ENCODE peak calls at places on chromosomes 4 and X, in six cellular contexts. I, K, F, Q, U and M are unnamed samples.

GRCh38 chr4:175970072-175970471 is 95.6 kb upstream of the WDR17 start:
- DNase-seq in K (no peak), I (no peak), Q (no peak), U (no peak), F (no peak), M (no peak)

GRCh38 chr4:138816883-138817282 is 198.7 kb upstream of the NOCT start:
- DNase-seq in K (no peak), I (no peak), Q (no peak), F (no peak), U (peak), M (no peak)

GRCh38 chr4:20084488-20084887 is 167.2 kb upstream of the SLIT2 start:
- DNase-seq in U (no peak), Q (no peak), K (no peak), F (no peak), I (no peak), M (no peak)

GRCh38 chr4:103400405-103400804 is 202.3 kb upstream of the CENPE start:
- DNase-seq in I (no peak), Q (no peak), U (no peak), K (no peak), F (no peak), M (no peak)

GRCh38 chr4:162061214-162061613 is 102.6 kb downstream of the FSTL5 start:
- DNase-seq in F (no peak), K (no peak), I (no peak), U (peak), Q (peak), M (no peak)

GRCh38 chr4:109298279-109299010 is 4.0 kb downstream of the COL25A1 start:
- DNase-seq in I (no peak), F (no peak), U (no peak), K (no peak), Q (no peak), M (no peak)

GRCh38 chr4:30950737-30951136 is 230.6 kb downstream of the PCDH7 start:
- DNase-seq in F (no peak), U (no peak), K (no peak), Q (no peak), I (no peak), M (no peak)

GRCh38 chrX:12615061-12615460 is 176.2 kb upstream of the PRPS2 start:
- DNase-seq in F (no peak), K (no peak), Q (no peak), I (no peak), U (no peak), M (no peak)

GRCh38 chr4:76585897-76586360 is 150.9 kb downstream of the SHROOM3 start:
- DNase-seq in K (peak), I (no peak), U (peak), Q (peak), F (peak), M (peak)

GRCh38 chr4:150510176-150510875 is 71.6 kb upstream of the MAB21L2 start:
- DNase-seq in U (no peak), F (no peak), Q (peak), K (no peak), I (peak), M (no peak)

GRCh38 chr4:10154241-10154640 is 37.6 kb upstream of the WDR1 start:
- DNase-seq in F (no peak), U (no peak), Q (no peak), K (no peak), I (no peak), M (no peak)

GRCh38 chr4:123393696-123394095 is 2.9 kb upstream of the SPRY1 start:
- DNase-seq in K (no peak), Q (no peak), I (no peak), F (no peak), U (no peak), M (no peak)

GRCh38 chrX:45198301-45198700 is 2.4 kb downstream of the DIPK2B start:
- DNase-seq in K (no peak), U (no peak), F (no peak), Q (no peak), I (no peak), M (no peak)

GRCh38 chr4:132333723-132334045 is 815.4 kb upstream of the PCDH10 start:
- DNase-seq in Q (no peak), F (no peak), K (no peak), I (no peak), U (no peak), M (no peak)

GRCh38 chrX:11944486-11944885 is 186.4 kb downstream of the MSL3 start:
- DNase-seq in F (no peak), U (peak), Q (peak), I (no peak), K (no peak), M (no peak)

GRCh38 chr4:8556341-8557150 is 23.6 kb upstream of the GPR78 start:
- DNase-seq in Q (no peak), K (no peak), F (no peak), I (no peak), U (no peak), M (no peak)

GRCh38 chrX:101164766-101165590 is 54.6 kb upstream of the DRP2 start:
- DNase-seq in Q (no peak), I (peak), K (no peak), F (no peak), U (no peak), M (no peak)

GRCh38 chrX:43000121-43000520 is 222.2 kb upstream of the PPP1R2C start:
- DNase-seq in Q (no peak), I (no peak), U (no peak), K (no peak), F (no peak), M (no peak)

GRCh38 chrX:49290215-49290614 is 13.2 kb upstream of the GAGE10 start:
- DNase-seq in F (no peak), I (no peak), U (no peak), Q (no peak), K (no peak), M (no peak)

GRCh38 chrX:123184199-123184857 is at the start of gene GRIA3:
- DNase-seq in K (no peak), F (no peak), Q (peak), U (peak), I (no peak), M (no peak)

GRCh38 chr4:145828802-145829485 is 109.7 kb downstream of the ZNF827 start:
- DNase-seq in U (no peak), F (no peak), K (no peak), Q (no peak), I (no peak), M (no peak)

GRCh38 chrX:31508338-31508737 is 436.5 kb upstream of the FTHL17 start:
- DNase-seq in Q (no peak), K (no peak), U (no peak), F (no peak), I (peak), M (no peak)

GRCh38 chr4:1057403-1057745 is 45.9 kb downstream of the FGFRL1 start:
- DNase-seq in I (no peak), U (peak), F (no peak), K (no peak), Q (no peak), M (no peak)

GRCh38 chrX:47191331-47191730 is 2.3 kb upstream of the UBA1 start:
- DNase-seq in U (peak), F (no peak), I (no peak), K (no peak), Q (no peak), M (no peak)

GRCh38 chr4:137531951-137532868 is at the start of gene PCDH18:
- DNase-seq in K (peak), F (peak), Q (peak), I (peak), U (peak), M (peak)

GRCh38 chr4:75745721-75746199 is 21.4 kb downstream of the USO1 start:
- DNase-seq in I (no peak), U (no peak), Q (no peak), K (no peak), F (no peak), M (no peak)

DNA sequence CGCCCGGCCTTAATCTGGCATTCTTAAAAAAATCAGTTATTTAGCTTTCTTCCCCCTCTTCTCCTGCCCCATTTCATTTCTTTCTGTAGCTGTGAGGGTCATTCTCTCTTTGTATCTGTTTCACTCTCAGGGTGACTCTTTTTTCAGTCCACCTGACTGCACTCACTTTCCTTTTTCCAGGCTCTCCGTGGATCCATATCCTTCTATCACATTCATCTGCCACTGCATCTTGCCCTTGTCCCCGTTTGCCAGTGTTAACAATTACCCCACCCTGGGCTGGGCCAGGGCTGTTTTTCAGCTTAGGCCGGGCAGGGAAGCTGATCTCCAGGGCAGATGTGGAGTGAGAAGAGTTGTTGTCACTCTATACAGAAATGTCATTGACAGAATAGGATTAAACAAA is 7.7 kb downstream of the FHL1 start:
- DNase-seq in K (no peak), Q (no peak), U (no peak), I (no peak), F (no peak), M (no peak)
- H3K27ac ChIP-seq in K (peak), Q (no peak), U (no peak), I (no peak), F (peak), M (no peak)

DNA sequence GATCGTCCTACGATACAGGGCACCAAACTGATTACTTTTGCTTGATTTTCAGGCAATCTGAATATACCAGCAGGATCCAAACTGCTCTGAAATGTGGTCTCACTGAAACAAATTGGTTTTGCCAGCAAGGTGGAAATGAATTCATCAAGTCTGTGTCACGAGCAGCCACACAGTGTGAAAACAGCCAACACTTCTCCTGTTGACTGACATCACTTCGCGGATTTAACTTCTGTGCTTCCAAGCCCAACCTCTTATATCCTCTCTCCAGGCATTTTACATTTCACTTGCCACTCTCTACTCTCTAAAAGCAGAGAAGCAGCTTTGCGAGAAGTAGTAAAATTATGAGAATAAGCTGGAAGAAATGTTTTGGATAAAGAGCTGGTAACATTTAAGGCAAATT is 106.1 kb upstream of the FRG1 start:
- DNase-seq in F (no peak), I (no peak), K (no peak), Q (no peak), U (no peak), M (no peak)
- H3K4me3 ChIP-seq in F (no peak), I (no peak), K (no peak), Q (no peak), U (no peak), M (no peak)

GRCh38 chr4:128623508-128624215 is 185.8 kb upstream of the JADE1 start:
- DNase-seq in Q (no peak), I (no peak), U (no peak), K (no peak), F (no peak), M (no peak)
- H3K27ac ChIP-seq in Q (no peak), I (no peak), U (no peak), K (no peak), F (no peak), M (no peak)

GRCh38 chrX:9273744-9274143 is 191.1 kb upstream of the TBL1X start:
- DNase-seq in U (no peak), F (no peak), I (no peak), Q (no peak), K (no peak), M (no peak)

GRCh38 chrX:9282325-9282724 is 182.5 kb upstream of the TBL1X start:
- DNase-seq in F (no peak), U (no peak), Q (no peak), K (no peak), I (no peak), M (no peak)

GRCh38 chrX:9279271-9279596 is 185.6 kb upstream of the TBL1X start:
- DNase-seq in Q (no peak), I (no peak), K (no peak), U (no peak), F (no peak), M (no peak)

DNA sequence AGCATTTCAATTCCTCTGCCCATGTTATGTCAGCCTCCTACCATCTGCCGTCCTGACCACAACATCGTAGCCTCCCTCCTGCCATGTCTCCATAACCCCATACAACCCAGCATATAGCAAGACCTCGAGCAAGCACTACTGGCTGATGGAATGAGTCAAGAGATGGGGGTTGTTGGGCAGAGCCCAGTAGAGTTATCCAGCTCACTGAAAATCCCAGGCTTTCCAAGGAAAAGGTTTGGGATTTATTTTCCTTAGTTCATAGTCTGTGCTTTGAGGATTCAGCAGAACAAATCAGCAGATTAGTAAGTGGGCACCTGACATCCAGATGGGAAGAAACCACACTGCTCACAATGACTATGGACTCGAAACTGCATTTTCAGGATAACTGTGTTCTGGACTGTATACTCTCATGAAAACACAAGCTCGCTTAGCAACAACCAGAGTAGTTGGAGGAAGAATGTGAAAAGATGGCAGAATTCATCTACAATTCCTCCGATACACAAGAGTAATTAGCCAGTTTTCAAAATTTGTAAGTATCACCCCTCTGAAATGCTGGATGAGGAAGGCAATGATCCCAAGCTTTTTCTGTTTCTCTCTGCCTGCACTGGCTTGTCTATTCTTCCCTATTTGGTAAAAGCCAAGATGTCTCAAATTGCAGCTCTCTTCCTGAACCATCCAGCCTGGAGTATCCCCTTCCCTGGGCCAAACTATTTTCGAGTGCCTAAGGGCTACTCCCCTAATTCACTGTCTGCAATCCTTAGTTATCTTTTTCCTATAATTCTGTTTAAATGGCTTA is 186.2 kb upstream of the TBL1X start:
- DNase-seq in F (no peak), I (no peak), U (no peak), K (no peak), Q (no peak), M (no peak)
- H3K4me3 ChIP-seq in F (peak), I (peak), U (no peak), K (no peak), Q (no peak), M (no peak)

GRCh38 chr4:159051245-159052071 is 51.4 kb upstream of the RAPGEF2 start:
- DNase-seq in I (no peak), U (no peak), Q (no peak), F (no peak), K (no peak), M (no peak)

GRCh38 chr4:159052315-159052714 is 50.6 kb upstream of the RAPGEF2 start:
- DNase-seq in F (no peak), U (no peak), K (no peak), I (no peak), Q (no peak), M (no peak)

GRCh38 chr4:159047478-159048165 is 55.3 kb upstream of the RAPGEF2 start:
- DNase-seq in F (no peak), U (no peak), I (no peak), K (no peak), Q (no peak), M (no peak)

GRCh38 chr4:159048166-159048886 is 54.6 kb upstream of the RAPGEF2 start:
- DNase-seq in Q (peak), K (no peak), U (peak), I (peak), F (peak), M (peak)

DNA sequence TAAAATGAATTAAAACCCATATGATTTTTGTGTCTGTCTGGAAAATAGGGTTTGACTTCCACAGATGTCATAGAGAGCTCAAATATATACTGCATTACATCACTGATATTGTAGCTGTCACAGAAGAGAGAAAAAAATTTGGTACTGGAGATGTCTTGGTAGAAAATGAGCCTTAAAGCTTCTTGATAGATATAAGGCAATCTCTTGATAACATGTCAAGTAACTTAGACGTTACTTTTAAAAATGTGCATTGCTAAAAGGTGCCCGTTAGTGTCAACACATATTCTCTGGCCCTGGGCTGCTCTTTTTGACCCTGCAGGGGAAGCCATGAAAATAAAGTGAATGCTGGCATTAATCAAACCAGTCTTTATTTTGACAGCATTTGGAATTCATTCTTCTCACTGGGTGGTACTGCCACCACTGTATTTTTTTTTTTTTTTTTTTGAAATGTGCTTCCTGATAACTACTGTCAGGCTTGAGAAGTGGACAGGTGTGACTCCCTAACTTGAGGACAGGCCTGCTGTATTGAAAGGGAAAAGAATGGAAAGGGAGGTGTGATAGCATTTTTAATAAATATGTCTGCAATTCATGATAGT is 53.0 kb upstream of the RAPGEF2 start:
- DNase-seq in F (no peak), U (no peak), K (no peak), Q (no peak), I (no peak), M (no peak)
- H3K27ac ChIP-seq in F (no peak), U (no peak), K (no peak), Q (no peak), I (no peak), M (no peak)

DNA sequence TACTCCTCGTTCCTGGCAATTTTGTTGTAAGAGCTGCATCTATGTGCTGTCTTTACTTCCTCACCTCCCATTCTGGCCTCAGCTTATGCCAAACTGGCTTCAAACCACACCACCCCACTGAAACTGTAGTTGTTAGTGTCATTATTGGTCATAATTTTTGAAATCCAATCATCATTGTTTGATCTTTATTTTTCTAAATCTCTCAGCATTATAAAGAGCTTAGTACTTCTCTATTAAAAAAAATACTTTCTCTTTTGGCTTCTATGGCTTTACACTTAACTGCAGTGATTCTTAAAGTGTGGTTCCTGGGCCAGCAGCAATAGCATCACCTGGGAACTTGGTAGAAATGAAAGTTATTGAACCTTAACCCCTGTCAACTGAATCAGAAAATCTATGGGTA is 83.5 kb upstream of the GRPR start:
- DNase-seq in F (no peak), Q (no peak), I (no peak), K (no peak), U (no peak), M (no peak)
- H3K4me3 ChIP-seq in F (no peak), Q (no peak), I (no peak), K (no peak), U (no peak), M (no peak)

GRCh38 chr4:80264825-80265224 is 1.6 kb upstream of the FGF5 start:
- DNase-seq in U (no peak), Q (no peak), F (no peak), K (no peak), I (no peak), M (no peak)
- H3K27ac ChIP-seq in U (no peak), Q (no peak), F (no peak), K (no peak), I (no peak), M (no peak)

GRCh38 chrX:154458116-154458953 is at the start of gene PLXNA3:
- DNase-seq in Q (peak), U (peak), K (no peak), F (no peak), I (no peak), M (no peak)

GRCh38 chrX:154457491-154458115 is 478 bp upstream of the PLXNA3 start:
- DNase-seq in Q (no peak), K (no peak), U (peak), I (no peak), F (no peak), M (no peak)

GRCh38 chrX:154458954-154459829 is 1.1 kb downstream of the PLXNA3 start:
- DNase-seq in I (no peak), U (peak), K (no peak), Q (no peak), F (no peak), M (no peak)

GRCh38 chrX:154460326-154460725 is 2.2 kb downstream of the PLXNA3 start:
- DNase-seq in U (no peak), K (no peak), I (no peak), F (no peak), Q (no peak), M (no peak)

GRCh38 chrX:154459843-154460242 is 1.8 kb downstream of the PLXNA3 start:
- DNase-seq in F (no peak), Q (no peak), K (no peak), U (no peak), I (no peak), M (no peak)
- H3K4me3 ChIP-seq in F (no peak), Q (no peak), K (peak), U (peak), I (peak), M (no peak)